ENCODE peak calls at places on chromosomes 3 and 15, in six cellular contexts. One of them, this sample, is unnamed.
A peak's percentile ranks its signal among the peaks of the same experiment; 100 is the strongest.

GRCh38 chr3:140736863-140737460 is 59.1 kb downstream of the TRIM42 start:
- DNase-seq in ELR: peak; percentile 6
- DNase-seq in choroid plexus epithelial cell: peak; percentile 81
- DNase-seq in left kidney: peak; percentile 64
- DNase-seq in DMS53: peak; percentile 63
- DNase-seq in NCI-H1694 treated with DMSO at 0.1 percent for 48 hours: peak; percentile 67
- DNase-seq in this sample: peak; percentile 54

GRCh38 chr15:48451241-48451640 is 120.0 kb downstream of the DUT start:
- DNase-seq in choroid plexus epithelial cell: no peak
- DNase-seq in ELR: no peak
- DNase-seq in left kidney: no peak
- DNase-seq in DMS53: no peak
- DNase-seq in NCI-H1694 treated with DMSO at 0.1 percent for 48 hours: no peak
- DNase-seq in this sample: no peak

GRCh38 chr3:172132159-172132586 is 92.8 kb downstream of the FNDC3B start:
- DNase-seq in left kidney: no peak
- DNase-seq in choroid plexus epithelial cell: no peak
- DNase-seq in NCI-H1694 treated with DMSO at 0.1 percent for 48 hours: no peak
- DNase-seq in ELR: no peak
- DNase-seq in DMS53: no peak
- DNase-seq in this sample: no peak

GRCh38 chr3:114623420-114624046 is 329.7 kb downstream of the TIGIT start:
- DNase-seq in left kidney: no peak
- DNase-seq in DMS53: peak; percentile 66
- DNase-seq in choroid plexus epithelial cell: peak; percentile 41
- DNase-seq in ELR: peak; percentile 48
- DNase-seq in NCI-H1694 treated with DMSO at 0.1 percent for 48 hours: no peak
- DNase-seq in this sample: peak; percentile 13

GRCh38 chr15:44159492-44159891 is 35.6 kb downstream of the FRMD5 start:
- DNase-seq in ELR: no peak
- DNase-seq in NCI-H1694 treated with DMSO at 0.1 percent for 48 hours: no peak
- DNase-seq in left kidney: peak; percentile 7
- DNase-seq in choroid plexus epithelial cell: no peak
- DNase-seq in DMS53: no peak
- DNase-seq in this sample: no peak

GRCh38 chr3:39707314-39707909 is 102.0 kb upstream of the MYRIP start:
- DNase-seq in choroid plexus epithelial cell: peak; percentile 72
- DNase-seq in DMS53: peak; percentile 68
- DNase-seq in left kidney: peak; percentile 51
- DNase-seq in NCI-H1694 treated with DMSO at 0.1 percent for 48 hours: no peak
- DNase-seq in ELR: peak; percentile 61
- DNase-seq in this sample: peak; percentile 8

GRCh38 chr15:92907880-92908279 is 7.8 kb downstream of the CHD2 start:
- DNase-seq in NCI-H1694 treated with DMSO at 0.1 percent for 48 hours: no peak
- DNase-seq in DMS53: peak; percentile 12
- DNase-seq in left kidney: peak; percentile 45
- DNase-seq in choroid plexus epithelial cell: peak; percentile 85
- DNase-seq in ELR: peak; percentile 93
- DNase-seq in this sample: no peak

GRCh38 chr3:186785517-186786018 is 2.2 kb downstream of the EIF4A2 start:
- DNase-seq in ELR: peak; percentile 15
- DNase-seq in choroid plexus epithelial cell: peak; percentile 4
- DNase-seq in DMS53: peak; percentile 20
- DNase-seq in NCI-H1694 treated with DMSO at 0.1 percent for 48 hours: no peak
- DNase-seq in left kidney: no peak
- DNase-seq in this sample: no peak

GRCh38 chr3:130488288-130488687 is 28.7 kb upstream of the COL6A6 start:
- DNase-seq in ELR: no peak
- DNase-seq in choroid plexus epithelial cell: peak; percentile 4
- DNase-seq in NCI-H1694 treated with DMSO at 0.1 percent for 48 hours: no peak
- DNase-seq in DMS53: no peak
- DNase-seq in left kidney: no peak
- DNase-seq in this sample: peak; percentile 13

GRCh38 chr3:131795382-131796085 is 239.3 kb downstream of the CPNE4 start:
- DNase-seq in left kidney: no peak
- DNase-seq in NCI-H1694 treated with DMSO at 0.1 percent for 48 hours: no peak
- DNase-seq in ELR: no peak
- DNase-seq in choroid plexus epithelial cell: peak; percentile 42
- DNase-seq in DMS53: no peak
- DNase-seq in this sample: peak; percentile 65

GRCh38 chr3:133269393-133269792 is 130.5 kb upstream of the BFSP2 start:
- DNase-seq in choroid plexus epithelial cell: no peak
- DNase-seq in NCI-H1694 treated with DMSO at 0.1 percent for 48 hours: peak; percentile 83
- DNase-seq in ELR: peak; percentile 17
- DNase-seq in DMS53: no peak
- DNase-seq in left kidney: no peak
- DNase-seq in this sample: peak; percentile 72

GRCh38 chr15:63973212-63974009 is 72.9 kb downstream of the DAPK2 start:
- DNase-seq in NCI-H1694 treated with DMSO at 0.1 percent for 48 hours: no peak
- DNase-seq in ELR: no peak
- DNase-seq in choroid plexus epithelial cell: peak; percentile 47
- DNase-seq in left kidney: no peak
- DNase-seq in DMS53: no peak
- DNase-seq in this sample: no peak

GRCh38 chr3:185351371-185351770 is 11.6 kb upstream of the MAP3K13 start:
- DNase-seq in choroid plexus epithelial cell: no peak
- DNase-seq in NCI-H1694 treated with DMSO at 0.1 percent for 48 hours: no peak
- DNase-seq in ELR: peak; percentile 51
- DNase-seq in left kidney: no peak
- DNase-seq in DMS53: no peak
- DNase-seq in this sample: no peak

GRCh38 chr3:4864503-4864902 is 114.7 kb upstream of the BHLHE40 start:
- DNase-seq in NCI-H1694 treated with DMSO at 0.1 percent for 48 hours: no peak
- DNase-seq in choroid plexus epithelial cell: peak; percentile 26
- DNase-seq in DMS53: no peak
- DNase-seq in ELR: no peak
- DNase-seq in left kidney: no peak
- DNase-seq in this sample: no peak

GRCh38 chr15:75723847-75724660 is 11.4 kb upstream of the CSPG4 start:
- DNase-seq in DMS53: peak; percentile 94
- DNase-seq in choroid plexus epithelial cell: peak; percentile 97
- DNase-seq in left kidney: peak; percentile 98
- DNase-seq in ELR: peak; percentile 89
- DNase-seq in NCI-H1694 treated with DMSO at 0.1 percent for 48 hours: no peak
- DNase-seq in this sample: peak; percentile 80

GRCh38 chr15:56168394-56168793 is 75.3 kb downstream of the RFX7 start:
- DNase-seq in left kidney: no peak
- DNase-seq in choroid plexus epithelial cell: peak; percentile 49
- DNase-seq in ELR: peak; percentile 73
- DNase-seq in DMS53: no peak
- DNase-seq in NCI-H1694 treated with DMSO at 0.1 percent for 48 hours: no peak
- DNase-seq in this sample: no peak

GRCh38 chr3:134320749-134321148 is 53.5 kb downstream of the AMOTL2 start:
- DNase-seq in NCI-H1694 treated with DMSO at 0.1 percent for 48 hours: no peak
- DNase-seq in DMS53: no peak
- DNase-seq in choroid plexus epithelial cell: no peak
- DNase-seq in left kidney: no peak
- DNase-seq in ELR: peak; percentile 66
- DNase-seq in this sample: no peak